ENCODE peak calls at places on chromosomes 4 and X, in ten cellular contexts. One of them, this sample, is unnamed.

GRCh38 chr4:38416450-38417014 is 247.5 kb upstream of the KLF3 start:
- DNase-seq in Calu3: no peak
- DNase-seq in hippocampal formation: no peak
- DNase-seq in posterior cingulate gyrus: no peak
- DNase-seq in fibroblast of the aortic adventitia: no peak
- DNase-seq in stimulated activated CD4-positive, alpha-beta T cell treated with anti-CD3 and anti-CD28 coated beads, Interleukin-2, amount 100 ng/mL, for 4 hours: no peak
- DNase-seq in ecto neural progenitor cell: no peak
- DNase-seq in WTC11: no peak
- DNase-seq in immature natural killer cell: no peak
- DNase-seq in CD8-positive, alpha-beta memory T cell: no peak
- DNase-seq in this sample: no peak

GRCh38 chrX:150694738-150695410 is 1.7 kb downstream of the MTMR1 start:
- DNase-seq in ecto neural progenitor cell: no peak
- DNase-seq in Calu3: no peak
- DNase-seq in CD8-positive, alpha-beta memory T cell: no peak
- DNase-seq in fibroblast of the aortic adventitia: no peak
- DNase-seq in stimulated activated CD4-positive, alpha-beta T cell treated with anti-CD3 and anti-CD28 coated beads, Interleukin-2, amount 100 ng/mL, for 4 hours: no peak
- DNase-seq in posterior cingulate gyrus: no peak
- DNase-seq in immature natural killer cell: no peak
- DNase-seq in WTC11: no peak
- DNase-seq in hippocampal formation: no peak
- DNase-seq in this sample: peak; percentile 9

GRCh38 chrX:100743009-100743615 is 11.2 kb upstream of the SYTL4 start:
- DNase-seq in Calu3: no peak
- DNase-seq in ecto neural progenitor cell: no peak
- DNase-seq in immature natural killer cell: no peak
- DNase-seq in fibroblast of the aortic adventitia: peak; percentile 3
- DNase-seq in hippocampal formation: no peak
- DNase-seq in CD8-positive, alpha-beta memory T cell: no peak
- DNase-seq in WTC11: no peak
- DNase-seq in posterior cingulate gyrus: no peak
- DNase-seq in stimulated activated CD4-positive, alpha-beta T cell treated with anti-CD3 and anti-CD28 coated beads, Interleukin-2, amount 100 ng/mL, for 4 hours: no peak
- DNase-seq in this sample: no peak

GRCh38 chr4:113452868-113453620 is 308.5 kb downstream of the CAMK2D start:
- DNase-seq in CD8-positive, alpha-beta memory T cell: no peak
- DNase-seq in ecto neural progenitor cell: no peak
- DNase-seq in hippocampal formation: no peak
- DNase-seq in WTC11: peak; percentile 53
- DNase-seq in Calu3: no peak
- DNase-seq in stimulated activated CD4-positive, alpha-beta T cell treated with anti-CD3 and anti-CD28 coated beads, Interleukin-2, amount 100 ng/mL, for 4 hours: no peak
- DNase-seq in fibroblast of the aortic adventitia: peak; percentile 85
- DNase-seq in posterior cingulate gyrus: no peak
- DNase-seq in immature natural killer cell: no peak
- DNase-seq in this sample: no peak

GRCh38 chr4:8737075-8737474 is 134.6 kb downstream of the HMX1 start:
- DNase-seq in fibroblast of the aortic adventitia: no peak
- DNase-seq in CD8-positive, alpha-beta memory T cell: no peak
- DNase-seq in immature natural killer cell: no peak
- DNase-seq in hippocampal formation: no peak
- DNase-seq in stimulated activated CD4-positive, alpha-beta T cell treated with anti-CD3 and anti-CD28 coated beads, Interleukin-2, amount 100 ng/mL, for 4 hours: no peak
- DNase-seq in posterior cingulate gyrus: no peak
- DNase-seq in Calu3: no peak
- DNase-seq in ecto neural progenitor cell: no peak
- DNase-seq in WTC11: no peak
- DNase-seq in this sample: peak; percentile 12

GRCh38 chr4:7828011-7828720 is 111.5 kb downstream of the AFAP1 start:
- DNase-seq in hippocampal formation: no peak
- DNase-seq in stimulated activated CD4-positive, alpha-beta T cell treated with anti-CD3 and anti-CD28 coated beads, Interleukin-2, amount 100 ng/mL, for 4 hours: peak; percentile 28
- DNase-seq in fibroblast of the aortic adventitia: peak; percentile 99
- DNase-seq in immature natural killer cell: peak; percentile 63
- DNase-seq in WTC11: no peak
- DNase-seq in posterior cingulate gyrus: peak; percentile 47
- DNase-seq in ecto neural progenitor cell: no peak
- DNase-seq in Calu3: no peak
- DNase-seq in CD8-positive, alpha-beta memory T cell: peak; percentile 56
- DNase-seq in this sample: no peak

GRCh38 chr4:118883861-118884260 is 4.8 kb upstream of the SYNPO2 start:
- DNase-seq in stimulated activated CD4-positive, alpha-beta T cell treated with anti-CD3 and anti-CD28 coated beads, Interleukin-2, amount 100 ng/mL, for 4 hours: no peak
- DNase-seq in hippocampal formation: no peak
- DNase-seq in Calu3: no peak
- DNase-seq in ecto neural progenitor cell: no peak
- DNase-seq in fibroblast of the aortic adventitia: no peak
- DNase-seq in WTC11: no peak
- DNase-seq in posterior cingulate gyrus: no peak
- DNase-seq in immature natural killer cell: no peak
- DNase-seq in CD8-positive, alpha-beta memory T cell: no peak
- DNase-seq in this sample: no peak

GRCh38 chr4:23818097-23818648 is 71.7 kb downstream of the PPARGC1A start:
- DNase-seq in WTC11: no peak
- DNase-seq in CD8-positive, alpha-beta memory T cell: no peak
- DNase-seq in immature natural killer cell: no peak
- DNase-seq in ecto neural progenitor cell: no peak
- DNase-seq in fibroblast of the aortic adventitia: no peak
- DNase-seq in hippocampal formation: no peak
- DNase-seq in stimulated activated CD4-positive, alpha-beta T cell treated with anti-CD3 and anti-CD28 coated beads, Interleukin-2, amount 100 ng/mL, for 4 hours: no peak
- DNase-seq in posterior cingulate gyrus: no peak
- DNase-seq in Calu3: no peak
- DNase-seq in this sample: no peak